ENCODE peak calls at places on chromosome 18, in eight cellular contexts. V is stimulated activated CD8-positive, alpha-beta memory T cell treated with anti-CD3 and anti-CD28 coated beads, Interleukin-4, amount 100 ng/mL, for 48 hours; Q is Kasumi-1; E is endodermal cell; I is HTR-8/SVneo; U is kidney tubule cell; J is activated gamma-delta T cell treated with Interleukin-2 at 50 U/mL for 16 hours; Z is NCI-H524. Y is an unnamed sample.

GRCh38 chr18:47250415-47251046 is 929 bp downstream of the SKOR2 start:
- DNase-seq in U (no peak), Z (peak), I (no peak), E (peak), J (no peak), V (no peak), Q (no peak), Y (no peak)

GRCh38 chr18:3985030-3985429 is 470.1 kb downstream of the DLGAP1 start:
- DNase-seq in U (peak), V (no peak), Q (no peak), J (no peak), Z (no peak), E (no peak), I (no peak), Y (no peak)

GRCh38 chr18:73136134-73136533 is 268.3 kb upstream of the NETO1 start:
- DNase-seq in U (peak), Q (peak), E (no peak), I (no peak), J (no peak), Z (no peak), V (no peak), Y (peak)

GRCh38 chr18:22822024-22822423 is 111.1 kb upstream of the RBBP8 start:
- DNase-seq in U (peak), E (peak), I (no peak), V (no peak), J (no peak), Q (peak), Z (no peak), Y (peak)

GRCh38 chr18:2526320-2526719 is 45.0 kb downstream of the METTL4 start:
- DNase-seq in E (no peak), I (no peak), Q (no peak), U (no peak), Z (peak), V (no peak), J (no peak), Y (no peak)

GRCh38 chr18:68484241-68484640 is 230.7 kb downstream of the TMX3 start:
- DNase-seq in E (no peak), Q (no peak), Z (no peak), U (no peak), J (no peak), V (no peak), I (no peak), Y (peak)

GRCh38 chr18:27363918-27364317 is 178.8 kb upstream of the CHST9 start:
- DNase-seq in E (no peak), J (no peak), U (peak), V (no peak), I (no peak), Z (no peak), Q (peak), Y (peak)

GRCh38 chr18:49597556-49597955 is 35.7 kb downstream of the LIPG start:
- DNase-seq in E (peak), I (no peak), Q (no peak), Z (no peak), U (no peak), V (no peak), J (no peak), Y (no peak)

GRCh38 chr18:60675801-60676200 is 303.2 kb upstream of the MC4R start:
- DNase-seq in V (no peak), Z (no peak), Q (no peak), I (no peak), U (no peak), J (no peak), E (no peak), Y (no peak)

GRCh38 chr18:56684277-56684676 is 33.1 kb downstream of the WDR7 start:
- DNase-seq in V (no peak), I (no peak), J (no peak), E (no peak), Z (no peak), U (no peak), Q (no peak), Y (no peak)

GRCh38 chr18:25298853-25299274 is 53.1 kb downstream of the ZNF521 start:
- DNase-seq in V (no peak), Q (peak), E (no peak), Z (no peak), I (peak), U (peak), J (no peak), Y (peak)

GRCh38 chr18:51660316-51660715 is 462.8 kb upstream of the MEX3C start:
- DNase-seq in Q (no peak), U (no peak), V (no peak), Z (no peak), I (no peak), E (no peak), J (no peak), Y (no peak)

GRCh38 chr18:24919141-24919540 is 432.8 kb downstream of the ZNF521 start:
- DNase-seq in E (no peak), I (no peak), J (no peak), Q (no peak), V (no peak), Z (no peak), U (no peak), Y (no peak)

GRCh38 chr18:22170421-22171262 is 1.3 kb downstream of the GATA6 start:
- DNase-seq in I (peak), U (peak), E (peak), Z (peak), Q (no peak), J (peak), V (no peak), Y (peak)

Y was measured in cardiac muscle cell.